ENCODE peak calls at places on chromosomes 16 and 17, in six cellular contexts. F is GM12878, D is H1, G is HCT116, Z is HepG2, M is SK-N-SH. P is an unnamed sample.

GRCh38 chr16:2194166-2194834 is 2.1 kb downstream of the CASKIN1 start:
- DNase-seq in F (no peak), G (no peak), M (no peak), Z (no peak), D (no peak), P (no peak)

GRCh38 chr17:29764748-29765147 is 142.0 kb upstream of the CORO6 start:
- DNase-seq in F (no peak), M (no peak), D (no peak), Z (no peak), G (no peak), P (no peak)

GRCh38 chr16:14296663-14297062 is 225.5 kb downstream of the MRTFB start:
- DNase-seq in Z (no peak), D (no peak), G (no peak), F (no peak), M (no peak), P (no peak)

GRCh38 chr17:63279498-63280230 is 166.4 kb downstream of the CYB561 start:
- DNase-seq in D (no peak), G (no peak), Z (no peak), F (no peak), M (no peak), P (no peak)

GRCh38 chr16:81718637-81719036 is 60.5 kb upstream of the PLCG2 start:
- DNase-seq in F (no peak), Z (no peak), G (no peak), D (no peak), M (no peak), P (no peak)

GRCh38 chr16:2515180-2515803 is 1.5 kb downstream of the ATP6V0C start:
- DNase-seq in M (no peak), F (no peak), D (no peak), Z (no peak), G (no peak), P (no peak)

GRCh38 chr17:20010099-20010863 is 1.1 kb downstream of the SPECC1 start:
- DNase-seq in F (no peak), M (peak), D (no peak), Z (peak), G (peak), P (peak)

GRCh38 chr17:76515291-76515949 is 14.2 kb upstream of the RHBDF2 start:
- DNase-seq in D (no peak), Z (no peak), G (no peak), M (no peak), F (peak), P (no peak)

GRCh38 chr16:73187163-73187562 is 139.2 kb upstream of the ZFHX3 start:
- DNase-seq in M (no peak), Z (peak), D (no peak), G (no peak), F (no peak), P (no peak)

GRCh38 chr17:19703776-19704371 is 12.5 kb downstream of the SLC47A2 start:
- DNase-seq in F (no peak), D (no peak), Z (peak), M (peak), G (no peak), P (no peak)

GRCh38 chr17:75428775-75429469 is 23.4 kb upstream of the GRB2 start:
- DNase-seq in G (no peak), D (no peak), Z (peak), F (no peak), M (no peak), P (no peak)

GRCh38 chr16:85391769-85392583 is 221.1 kb upstream of the GSE1 start:
- DNase-seq in M (no peak), F (no peak), D (peak), Z (no peak), G (no peak), P (peak)

GRCh38 chr17:47276868-47277267 is 23.2 kb downstream of the ITGB3 start:
- DNase-seq in M (no peak), F (no peak), Z (peak), G (no peak), D (no peak), P (no peak)

GRCh38 chr17:76198702-76199101 is 41.6 kb downstream of the RNF157 start:
- DNase-seq in F (no peak), G (no peak), Z (no peak), M (no peak), D (no peak), P (no peak)

GRCh38 chr17:68101992-68102758 is 66.6 kb downstream of the KPNA2 start:
- DNase-seq in D (no peak), Z (no peak), M (peak), G (no peak), F (no peak), P (peak)

GRCh38 chr17:2704890-2705248 is 6.7 kb downstream of the CLUH start:
- DNase-seq in D (no peak), F (no peak), Z (no peak), M (no peak), G (no peak), P (no peak)

GRCh38 chr16:787261-787966 is 767 bp downstream of the RPUSD1 start:
- DNase-seq in F (no peak), M (no peak), Z (no peak), D (no peak), G (no peak), P (no peak)

GRCh38 chr16:3854740-3855139 is 25.8 kb downstream of the CREBBP start:
- DNase-seq in D (no peak), F (no peak), M (no peak), Z (no peak), G (no peak), P (no peak)

GRCh38 chr16:47732122-47732805 is 271.1 kb downstream of the PHKB start:
- DNase-seq in M (no peak), F (no peak), D (no peak), Z (no peak), G (peak), P (no peak)

GRCh38 chr16:11681526-11681925 is 13.3 kb downstream of the SNN start:
- DNase-seq in F (no peak), D (no peak), M (no peak), G (no peak), Z (no peak), P (no peak)

GRCh38 chr16:31082368-31083045 is 6.2 kb downstream of the PRSS53 start:
- DNase-seq in D (no peak), G (no peak), F (no peak), M (no peak), Z (no peak), P (no peak)

GRCh38 chr17:76969598-76970172 is 101.5 kb downstream of the MGAT5B start:
- DNase-seq in G (no peak), M (peak), Z (no peak), D (peak), F (no peak), P (no peak)

GRCh38 chr16:89828870-89829629 is 775 bp downstream of the SPIRE2 start:
- DNase-seq in F (no peak), G (no peak), M (no peak), D (no peak), Z (no peak), P (peak)

GRCh38 chr17:57419940-57420522 is 163.7 kb downstream of the MSI2 start:
- DNase-seq in Z (no peak), M (no peak), D (no peak), F (no peak), G (no peak), P (no peak)

GRCh38 chr16:23384878-23385277 is 68.1 kb downstream of the COG7 start:
- DNase-seq in Z (no peak), F (no peak), D (no peak), M (no peak), G (no peak), P (peak)

GRCh38 chr17:42618442-42619150 is 9.1 kb downstream of the TUBG1 start:
- DNase-seq in Z (peak), F (peak), D (peak), M (peak), G (no peak), P (peak)

GRCh38 chr16:3671424-3671823 is 16.9 kb downstream of the DNASE1 start:
- DNase-seq in D (no peak), M (no peak), G (no peak), F (no peak), Z (no peak), P (no peak)

GRCh38 chr16:85593503-85594195 is 19.5 kb upstream of the GSE1 start:
- DNase-seq in M (peak), G (no peak), Z (no peak), F (no peak), D (no peak), P (no peak)

GRCh38 chr16:47140686-47141085 is 3.1 kb downstream of the NETO2 start:
- DNase-seq in M (no peak), F (no peak), G (no peak), Z (no peak), D (no peak), P (no peak)

GRCh38 chr16:46629331-46629843 is 8.2 kb upstream of the SHCBP1 start:
- DNase-seq in M (peak), D (peak), G (peak), Z (peak), F (no peak), P (peak)

GRCh38 chr17:82200743-82201497 is 11.7 kb downstream of the CCDC57 start:
- DNase-seq in M (peak), Z (no peak), F (no peak), G (no peak), D (no peak), P (no peak)

DNA sequence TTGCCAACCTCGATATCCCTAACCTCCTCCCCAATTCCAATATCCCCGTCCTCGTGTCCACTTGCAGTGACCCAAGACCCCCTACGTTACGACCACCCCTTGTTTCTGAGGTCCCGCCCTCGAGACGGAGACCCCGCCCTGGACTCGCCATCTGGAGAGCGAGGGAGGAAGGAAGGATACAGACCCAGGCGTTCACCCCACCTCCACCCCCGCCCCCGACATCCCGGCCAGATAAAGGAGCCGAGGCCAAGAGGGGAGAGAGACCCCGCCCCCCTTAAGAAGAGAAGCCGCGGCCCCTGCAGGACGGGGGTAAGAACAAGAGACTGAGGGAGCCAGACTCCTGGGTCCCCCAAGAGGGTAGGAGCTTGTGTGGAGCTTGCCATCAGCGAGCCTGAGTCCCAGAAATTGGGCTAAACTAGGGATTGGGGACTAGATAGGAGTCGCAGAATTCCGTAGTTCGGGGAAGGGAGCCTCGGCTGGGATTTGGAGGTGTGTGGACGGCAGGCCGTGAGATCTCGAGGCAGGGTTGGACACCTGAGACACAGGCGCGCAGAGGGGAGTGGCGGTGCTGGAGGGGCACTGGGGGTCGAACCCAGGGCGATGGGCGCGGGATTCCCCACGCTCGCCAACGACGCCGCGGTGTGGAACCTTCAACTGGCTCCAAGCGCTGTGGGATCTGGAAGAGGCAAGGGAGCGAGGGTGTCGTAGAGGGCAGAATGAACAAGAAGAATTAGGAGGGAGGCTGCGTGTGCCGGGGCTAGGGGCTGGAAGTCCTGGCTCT is at the start of gene BCL6B:
- DNase-seq in F (no peak), M (no peak), Z (no peak), D (peak), G (no peak), P (no peak)
- TF ChIP-seq JUND in F (no peak), M (no peak), Z (no peak), D (no peak), G (no peak), P (no peak)

GRCh38 chr16:56448005-56448404 is 3.1 kb downstream of the NUDT21 start:
- DNase-seq in D (no peak), F (no peak), G (no peak), Z (no peak), M (no peak), P (no peak)

GRCh38 chr16:56450901-56451752 is at the start of the genes NUDT21 and OGFOD1:
- DNase-seq in G (peak), M (peak), Z (peak), D (peak), F (peak), P (peak)

GRCh38 chr16:56451753-56452689 is 667 bp downstream of the OGFOD1 start:
- DNase-seq in F (no peak), Z (peak), D (no peak), G (peak), M (peak), P (peak)

DNA sequence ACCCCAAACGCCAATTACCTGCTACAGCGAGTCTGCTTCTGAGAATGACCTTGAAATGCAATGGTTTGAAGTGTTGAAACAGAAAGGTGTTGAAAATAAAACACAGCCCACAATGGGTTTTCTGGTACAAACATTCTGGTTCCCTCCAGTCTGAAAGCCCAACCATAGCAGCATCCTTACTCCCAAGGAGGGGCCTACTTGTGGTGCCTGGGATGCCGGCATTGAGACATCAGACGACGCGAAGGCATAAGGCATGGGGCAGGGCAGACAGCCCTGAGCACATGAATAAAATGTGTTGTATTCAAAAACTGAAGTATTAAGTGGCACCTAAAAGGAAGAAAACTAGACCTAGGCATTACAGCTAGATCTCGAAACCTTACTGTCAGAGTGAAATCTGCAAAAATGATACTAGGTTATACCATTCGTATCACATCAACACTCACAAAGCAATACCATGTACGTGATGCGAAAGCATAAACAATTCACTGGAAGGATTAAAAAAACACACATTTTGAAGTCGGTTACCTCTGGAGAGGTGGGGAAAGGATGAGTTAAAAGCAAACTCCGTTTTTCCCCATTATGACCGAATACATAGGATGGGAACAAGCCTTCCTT is 750 bp downstream of the NUDT21 start:
- DNase-seq in D (no peak), G (no peak), Z (no peak), F (no peak), M (peak), P (no peak)
- TF ChIP-seq JUND in D (no peak), G (no peak), Z (no peak), F (no peak), M (no peak), P (no peak)

DNA sequence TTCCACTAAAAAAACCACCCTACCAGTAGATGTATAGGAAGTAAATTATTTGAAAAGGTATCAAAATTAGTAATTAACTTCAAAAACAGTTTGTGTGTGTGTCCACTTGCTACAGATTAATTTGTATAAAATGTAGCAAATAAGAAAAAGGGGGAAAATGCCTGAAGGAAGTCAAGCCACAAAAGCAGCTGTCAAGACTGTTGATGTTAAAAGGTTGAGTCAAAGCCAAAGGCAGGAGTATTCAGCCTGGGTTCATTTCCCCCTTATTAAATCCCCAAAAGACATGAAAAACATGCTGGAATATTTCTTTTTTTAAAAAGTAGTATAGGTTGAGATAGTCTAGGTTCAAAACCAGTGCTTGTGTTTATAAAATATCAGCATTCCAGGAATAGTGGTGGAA is 72.3 kb downstream of the SKAP1 start:
- DNase-seq in D (no peak), F (no peak), G (no peak), M (no peak), Z (no peak), P (no peak)
- TF ChIP-seq JUND in D (no peak), F (no peak), G (no peak), M (no peak), Z (no peak), P (no peak)

GRCh38 chr17:5971969-5972368 is 98.2 kb upstream of the WSCD1 start:
- DNase-seq in M (no peak), D (no peak), G (no peak), F (no peak), Z (peak), P (peak)

GRCh38 chr17:5978496-5978895 is 91.7 kb upstream of the WSCD1 start:
- DNase-seq in F (no peak), G (no peak), D (no peak), M (no peak), Z (no peak), P (no peak)

GRCh38 chr17:5973410-5973809 is 96.8 kb upstream of the WSCD1 start:
- DNase-seq in G (no peak), Z (no peak), F (no peak), D (no peak), M (no peak), P (no peak)

GRCh38 chr17:5975651-5976050 is 94.5 kb upstream of the WSCD1 start:
- DNase-seq in F (no peak), D (no peak), G (no peak), Z (no peak), M (no peak), P (no peak)
- TF ChIP-seq JUND in F (no peak), D (no peak), G (no peak), Z (no peak), M (no peak), P (no peak)

GRCh38 chr16:50611332-50611934 is 63.2 kb downstream of the NKD1 start:
- DNase-seq in G (no peak), Z (peak), F (no peak), M (no peak), D (no peak), P (no peak)
- TF ChIP-seq JUND in G (no peak), Z (peak), F (no peak), M (no peak), D (no peak), P (no peak)

GRCh38 chr16:69501956-69502457 is 63.8 kb upstream of the NFAT5 start:
- DNase-seq in D (no peak), F (peak), M (no peak), Z (peak), G (no peak), P (no peak)
- TF ChIP-seq JUND in D (no peak), F (no peak), M (no peak), Z (no peak), G (no peak), P (no peak)

P was measured in T47D.